ENCODE peak calls at places on chromosomes 6 and 20, in four cellular contexts. One of them, this sample, is unnamed.

GRCh38 chr20:50727792-50728485 is 3.4 kb upstream of the PARD6B start:
- DNase-seq in HFFc6: no peak
- DNase-seq in nephron progenitor cell: no peak
- DNase-seq in ascending aorta: no peak
- DNase-seq in this sample: no peak

GRCh38 chr6:28585335-28585734 is 59.7 kb downstream of the GPX5 start:
- DNase-seq in HFFc6: peak
- DNase-seq in nephron progenitor cell: no peak
- DNase-seq in ascending aorta: no peak
- DNase-seq in this sample: no peak

GRCh38 chr20:47568019-47568418 is 66.3 kb downstream of the NCOA3 start:
- DNase-seq in HFFc6: peak
- DNase-seq in nephron progenitor cell: no peak
- DNase-seq in ascending aorta: no peak
- DNase-seq in this sample: no peak

GRCh38 chr20:967796-968742 is 34.0 kb downstream of the RSPO4 start:
- DNase-seq in HFFc6: peak
- DNase-seq in nephron progenitor cell: no peak
- DNase-seq in ascending aorta: no peak
- DNase-seq in this sample: no peak

GRCh38 chr6:136333824-136334464 is 44.3 kb upstream of the BCLAF1 start:
- DNase-seq in HFFc6: no peak
- DNase-seq in nephron progenitor cell: no peak
- DNase-seq in ascending aorta: no peak
- DNase-seq in this sample: no peak

GRCh38 chr6:38063973-38064372 is 244.4 kb downstream of the ZFAND3 start:
- DNase-seq in HFFc6: no peak
- DNase-seq in nephron progenitor cell: no peak
- DNase-seq in ascending aorta: no peak
- DNase-seq in this sample: no peak

GRCh38 chr20:19688031-19688806 is 69.8 kb upstream of the RIN2 start:
- DNase-seq in HFFc6: peak
- DNase-seq in nephron progenitor cell: peak
- DNase-seq in ascending aorta: peak
- DNase-seq in this sample: peak

GRCh38 chr6:134398453-134398852 is 80.5 kb upstream of the SGK1 start:
- DNase-seq in HFFc6: no peak
- DNase-seq in nephron progenitor cell: no peak
- DNase-seq in ascending aorta: no peak
- DNase-seq in this sample: no peak

GRCh38 chr6:108115598-108116058 is 41.1 kb upstream of the OSTM1 start:
- DNase-seq in HFFc6: no peak
- DNase-seq in nephron progenitor cell: peak
- DNase-seq in ascending aorta: no peak
- DNase-seq in this sample: peak

GRCh38 chr6:3205913-3206312 is 21.5 kb downstream of the TUBB2B start:
- DNase-seq in HFFc6: peak
- DNase-seq in nephron progenitor cell: no peak
- DNase-seq in ascending aorta: no peak
- DNase-seq in this sample: no peak

GRCh38 chr20:23826541-23827018 is at the start of gene CST2:
- DNase-seq in HFFc6: no peak
- DNase-seq in nephron progenitor cell: peak
- DNase-seq in ascending aorta: no peak
- DNase-seq in this sample: no peak

GRCh38 chr6:109322825-109323580 is 59.3 kb downstream of the CD164 start:
- DNase-seq in HFFc6: no peak
- DNase-seq in nephron progenitor cell: no peak
- DNase-seq in ascending aorta: peak
- DNase-seq in this sample: no peak

GRCh38 chr20:44533928-44534327 is 12.1 kb upstream of the SERINC3 start:
- DNase-seq in HFFc6: no peak
- DNase-seq in nephron progenitor cell: no peak
- DNase-seq in ascending aorta: no peak
- DNase-seq in this sample: no peak

GRCh38 chr20:44540834-44541233 is 19.0 kb upstream of the SERINC3 start:
- DNase-seq in HFFc6: peak
- DNase-seq in nephron progenitor cell: no peak
- DNase-seq in ascending aorta: no peak
- DNase-seq in this sample: no peak

GRCh38 chr20:44536139-44536538 is 14.3 kb upstream of the SERINC3 start:
- DNase-seq in HFFc6: no peak
- DNase-seq in nephron progenitor cell: no peak
- DNase-seq in ascending aorta: no peak
- DNase-seq in this sample: no peak

GRCh38 chr20:44541957-44542356 is 20.1 kb upstream of the SERINC3 start:
- DNase-seq in HFFc6: no peak
- DNase-seq in nephron progenitor cell: no peak
- DNase-seq in ascending aorta: no peak
- DNase-seq in this sample: no peak

GRCh38 chr20:44537993-44538392 is 16.1 kb upstream of the SERINC3 start:
- DNase-seq in HFFc6: no peak
- DNase-seq in nephron progenitor cell: no peak
- DNase-seq in ascending aorta: no peak
- DNase-seq in this sample: no peak
- TF ChIP-seq CTCF in HFFc6: no peak
- TF ChIP-seq CTCF in nephron progenitor cell: no peak
- TF ChIP-seq CTCF in ascending aorta: no peak
- TF ChIP-seq CTCF in this sample: no peak

DNA sequence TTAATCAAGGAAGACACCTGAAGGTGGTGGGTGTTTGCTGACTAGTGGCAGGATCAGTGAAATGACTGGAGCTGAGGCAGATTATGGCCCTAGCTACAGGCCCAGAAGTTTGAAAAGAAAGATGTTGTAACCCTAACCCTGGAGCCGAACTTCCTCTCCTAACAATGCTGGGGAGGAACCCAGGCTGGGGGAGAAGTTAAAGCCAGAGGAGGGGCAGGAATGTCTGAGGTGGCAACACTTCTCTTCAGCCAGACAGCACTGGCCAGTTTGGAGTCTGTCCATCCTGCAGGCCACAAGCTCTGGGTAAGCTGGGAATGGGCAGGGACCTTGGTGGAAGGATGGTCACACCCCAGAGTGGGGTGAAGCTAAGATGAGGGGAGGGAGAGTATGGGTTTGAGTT is at the start of gene LST1:
- DNase-seq in HFFc6: no peak
- DNase-seq in nephron progenitor cell: no peak
- DNase-seq in ascending aorta: no peak
- DNase-seq in this sample: no peak
- TF ChIP-seq CTCF in HFFc6: no peak
- TF ChIP-seq CTCF in nephron progenitor cell: no peak
- TF ChIP-seq CTCF in ascending aorta: no peak
- TF ChIP-seq CTCF in this sample: no peak

DNA sequence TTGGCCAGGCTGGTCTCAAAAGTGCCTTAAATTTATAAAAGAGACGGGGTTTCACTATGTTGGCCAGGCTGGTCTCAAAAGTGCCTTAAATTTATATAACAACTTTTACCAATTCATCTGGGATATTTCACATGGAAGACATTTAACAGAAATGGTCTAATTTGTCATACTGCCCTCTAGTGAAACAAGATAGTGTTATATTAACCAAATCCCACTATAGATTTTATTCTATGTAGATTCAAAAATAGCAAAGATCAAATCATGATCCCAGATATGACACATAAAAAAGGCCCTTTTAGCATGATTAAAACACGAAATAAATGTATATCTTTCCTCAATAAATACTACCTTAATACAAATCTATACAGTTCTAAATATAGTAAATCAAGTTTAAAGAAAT is 102.8 kb upstream of the TFAP2D start:
- DNase-seq in HFFc6: no peak
- DNase-seq in nephron progenitor cell: no peak
- DNase-seq in ascending aorta: no peak
- DNase-seq in this sample: no peak
- TF ChIP-seq CTCF in HFFc6: peak
- TF ChIP-seq CTCF in nephron progenitor cell: no peak
- TF ChIP-seq CTCF in ascending aorta: no peak
- TF ChIP-seq CTCF in this sample: peak

DNA sequence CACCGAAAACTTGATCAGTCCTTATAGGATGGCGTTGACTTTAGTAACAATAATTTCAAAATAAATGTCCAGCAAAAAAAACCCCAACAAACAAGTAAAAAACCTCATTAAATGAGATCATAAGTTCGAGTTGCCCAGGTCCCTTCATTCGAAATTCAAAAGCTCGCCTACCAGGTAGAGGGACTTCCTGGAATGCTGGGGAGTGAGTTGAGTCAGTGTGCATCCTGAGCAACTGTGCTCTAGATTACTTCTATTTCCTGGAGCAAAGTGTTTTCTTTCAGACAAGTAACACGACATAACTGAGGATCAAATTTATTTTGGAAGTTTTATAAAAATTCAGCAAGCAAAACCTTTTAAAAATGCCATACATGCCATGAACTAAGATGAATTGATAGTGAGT is 511.9 kb upstream of the CITED2 start:
- DNase-seq in HFFc6: no peak
- DNase-seq in nephron progenitor cell: no peak
- DNase-seq in ascending aorta: no peak
- DNase-seq in this sample: no peak
- TF ChIP-seq CTCF in HFFc6: no peak
- TF ChIP-seq CTCF in nephron progenitor cell: no peak
- TF ChIP-seq CTCF in ascending aorta: no peak
- TF ChIP-seq CTCF in this sample: no peak

GRCh38 chr20:57415791-57416190 is 24.6 kb downstream of the RBM38 start:
- DNase-seq in HFFc6: no peak
- DNase-seq in nephron progenitor cell: no peak
- DNase-seq in ascending aorta: no peak
- DNase-seq in this sample: no peak

GRCh38 chr20:57414867-57415592 is 23.8 kb downstream of the RBM38 start:
- DNase-seq in HFFc6: peak
- DNase-seq in nephron progenitor cell: no peak
- DNase-seq in ascending aorta: no peak
- DNase-seq in this sample: no peak

GRCh38 chr20:57417051-57417689 is 26.0 kb downstream of the RBM38 start:
- DNase-seq in HFFc6: no peak
- DNase-seq in nephron progenitor cell: no peak
- DNase-seq in ascending aorta: no peak
- DNase-seq in this sample: no peak

GRCh38 chr20:57417830-57418780 is 26.9 kb downstream of the RBM38 start:
- DNase-seq in HFFc6: no peak
- DNase-seq in nephron progenitor cell: no peak
- DNase-seq in ascending aorta: no peak
- DNase-seq in this sample: no peak

GRCh38 chr20:57416296-57417022 is 25.3 kb downstream of the RBM38 start:
- DNase-seq in HFFc6: no peak
- DNase-seq in nephron progenitor cell: no peak
- DNase-seq in ascending aorta: no peak
- DNase-seq in this sample: no peak
- TF ChIP-seq CTCF in HFFc6: no peak
- TF ChIP-seq CTCF in nephron progenitor cell: no peak
- TF ChIP-seq CTCF in ascending aorta: no peak
- TF ChIP-seq CTCF in this sample: no peak

GRCh38 chr6:137475103-137475502 is 19.1 kb downstream of the OLIG3 start:
- DNase-seq in HFFc6: no peak
- DNase-seq in nephron progenitor cell: no peak
- DNase-seq in ascending aorta: no peak
- DNase-seq in this sample: no peak
- TF ChIP-seq CTCF in HFFc6: peak
- TF ChIP-seq CTCF in nephron progenitor cell: no peak
- TF ChIP-seq CTCF in ascending aorta: no peak
- TF ChIP-seq CTCF in this sample: peak

GRCh38 chr20:60026010-60026409 is 67.8 kb downstream of the CDH26 start:
- DNase-seq in HFFc6: no peak
- DNase-seq in nephron progenitor cell: no peak
- DNase-seq in ascending aorta: no peak
- DNase-seq in this sample: no peak

GRCh38 chr20:60024245-60024644 is 66.0 kb downstream of the CDH26 start:
- DNase-seq in HFFc6: no peak
- DNase-seq in nephron progenitor cell: no peak
- DNase-seq in ascending aorta: no peak
- DNase-seq in this sample: no peak

GRCh38 chr20:60020251-60020650 is 62.0 kb downstream of the CDH26 start:
- DNase-seq in HFFc6: no peak
- DNase-seq in nephron progenitor cell: no peak
- DNase-seq in ascending aorta: no peak
- DNase-seq in this sample: no peak

GRCh38 chr20:60022849-60023248 is 64.6 kb downstream of the CDH26 start:
- DNase-seq in HFFc6: no peak
- DNase-seq in nephron progenitor cell: no peak
- DNase-seq in ascending aorta: no peak
- DNase-seq in this sample: no peak

DNA sequence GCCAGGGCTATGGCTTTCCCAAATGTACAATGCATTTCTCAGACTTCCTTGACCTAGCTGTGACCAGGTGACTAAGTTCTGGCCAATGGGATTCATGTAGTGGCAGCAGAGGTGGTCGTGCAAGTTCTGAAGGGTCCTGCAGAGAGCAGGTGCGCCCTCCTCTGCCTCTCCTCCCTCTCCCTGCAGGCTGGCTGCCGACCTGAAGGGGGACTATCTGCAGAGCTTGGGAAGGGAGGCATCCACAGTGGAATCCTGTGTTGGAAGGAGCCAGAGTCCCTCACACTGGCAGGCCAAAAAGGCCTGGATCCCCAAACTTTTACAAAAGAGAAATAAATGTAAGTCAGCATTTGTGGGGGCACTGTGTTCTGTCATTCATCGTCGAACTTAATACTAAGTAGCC is 66.6 kb downstream of the CDH26 start:
- DNase-seq in HFFc6: no peak
- DNase-seq in nephron progenitor cell: no peak
- DNase-seq in ascending aorta: no peak
- DNase-seq in this sample: no peak
- TF ChIP-seq CTCF in HFFc6: no peak
- TF ChIP-seq CTCF in nephron progenitor cell: no peak
- TF ChIP-seq CTCF in ascending aorta: no peak
- TF ChIP-seq CTCF in this sample: no peak

This sample was measured in progenitor cell of endocrine pancreas.